ENCODE peak calls at places on chromosome 1, in ten cellular contexts. One of them, this sample, is unnamed.

GRCh38 chr1:65572701-65573421 is 152.4 kb downstream of the LEPR start:
- DNase-seq in testis: no peak
- DNase-seq in epithelial cell of esophagus: no peak
- DNase-seq in lower leg skin: no peak
- DNase-seq in left lung: no peak
- DNase-seq in astrocyte: no peak
- DNase-seq in suprapubic skin: no peak
- DNase-seq in A549: no peak
- DNase-seq in fibroblast of mammary gland: no peak
- DNase-seq in transverse colon: no peak
- DNase-seq in this sample: no peak

GRCh38 chr1:203465943-203466342 is 9.7 kb upstream of the PRELP start:
- DNase-seq in testis: peak
- DNase-seq in epithelial cell of esophagus: no peak
- DNase-seq in left lung: no peak
- DNase-seq in suprapubic skin: no peak
- DNase-seq in astrocyte: no peak
- DNase-seq in A549: no peak
- DNase-seq in transverse colon: no peak
- DNase-seq in lower leg skin: peak
- DNase-seq in fibroblast of mammary gland: no peak
- DNase-seq in this sample: no peak

GRCh38 chr1:216847385-216848036 is 124.3 kb upstream of the ESRRG start:
- DNase-seq in left lung: no peak
- DNase-seq in A549: no peak
- DNase-seq in fibroblast of mammary gland: no peak
- DNase-seq in transverse colon: no peak
- DNase-seq in epithelial cell of esophagus: peak
- DNase-seq in astrocyte: peak
- DNase-seq in testis: no peak
- DNase-seq in suprapubic skin: no peak
- DNase-seq in lower leg skin: no peak
- DNase-seq in this sample: no peak

GRCh38 chr1:6041432-6042062 is 4.1 kb upstream of the KCNAB2 start:
- DNase-seq in fibroblast of mammary gland: peak
- DNase-seq in A549: peak
- DNase-seq in left lung: peak
- DNase-seq in suprapubic skin: no peak
- DNase-seq in astrocyte: no peak
- DNase-seq in testis: peak
- DNase-seq in lower leg skin: no peak
- DNase-seq in epithelial cell of esophagus: peak
- DNase-seq in transverse colon: peak
- DNase-seq in this sample: peak

GRCh38 chr1:222310830-222311229 is 237.1 kb downstream of the HHIPL2 start:
- DNase-seq in A549: no peak
- DNase-seq in left lung: no peak
- DNase-seq in epithelial cell of esophagus: no peak
- DNase-seq in astrocyte: no peak
- DNase-seq in suprapubic skin: no peak
- DNase-seq in lower leg skin: no peak
- DNase-seq in fibroblast of mammary gland: no peak
- DNase-seq in testis: no peak
- DNase-seq in transverse colon: no peak
- DNase-seq in this sample: no peak

GRCh38 chr1:88013485-88013884 is 670.6 kb upstream of the PKN2 start:
- DNase-seq in epithelial cell of esophagus: peak
- DNase-seq in testis: no peak
- DNase-seq in A549: no peak
- DNase-seq in left lung: no peak
- DNase-seq in astrocyte: peak
- DNase-seq in fibroblast of mammary gland: peak
- DNase-seq in suprapubic skin: no peak
- DNase-seq in lower leg skin: no peak
- DNase-seq in transverse colon: no peak
- DNase-seq in this sample: no peak

GRCh38 chr1:168752171-168752570 is 23.2 kb upstream of the DPT start:
- DNase-seq in fibroblast of mammary gland: no peak
- DNase-seq in lower leg skin: no peak
- DNase-seq in astrocyte: peak
- DNase-seq in epithelial cell of esophagus: peak
- DNase-seq in left lung: no peak
- DNase-seq in testis: no peak
- DNase-seq in A549: peak
- DNase-seq in suprapubic skin: no peak
- DNase-seq in transverse colon: peak
- DNase-seq in this sample: peak

GRCh38 chr1:178086294-178087255 is 7.3 kb upstream of the RASAL2 start:
- DNase-seq in fibroblast of mammary gland: peak
- DNase-seq in astrocyte: peak
- DNase-seq in transverse colon: no peak
- DNase-seq in lower leg skin: no peak
- DNase-seq in testis: no peak
- DNase-seq in A549: no peak
- DNase-seq in suprapubic skin: no peak
- DNase-seq in epithelial cell of esophagus: no peak
- DNase-seq in left lung: no peak
- DNase-seq in this sample: peak

GRCh38 chr1:15522551-15522950 is 1.5 kb downstream of the CASP9 start:
- DNase-seq in lower leg skin: no peak
- DNase-seq in A549: no peak
- DNase-seq in suprapubic skin: no peak
- DNase-seq in testis: no peak
- DNase-seq in fibroblast of mammary gland: no peak
- DNase-seq in transverse colon: no peak
- DNase-seq in left lung: no peak
- DNase-seq in epithelial cell of esophagus: no peak
- DNase-seq in astrocyte: no peak
- DNase-seq in this sample: no peak

GRCh38 chr1:231139125-231139649 is 22.7 kb upstream of the TRIM67 start:
- DNase-seq in A549: no peak
- DNase-seq in astrocyte: peak
- DNase-seq in epithelial cell of esophagus: peak
- DNase-seq in left lung: no peak
- DNase-seq in suprapubic skin: no peak
- DNase-seq in transverse colon: no peak
- DNase-seq in testis: no peak
- DNase-seq in fibroblast of mammary gland: peak
- DNase-seq in lower leg skin: no peak
- DNase-seq in this sample: peak

GRCh38 chr1:56771717-56772116 is 47.5 kb downstream of the FYB2 start:
- DNase-seq in epithelial cell of esophagus: no peak
- DNase-seq in astrocyte: no peak
- DNase-seq in transverse colon: no peak
- DNase-seq in A549: no peak
- DNase-seq in testis: no peak
- DNase-seq in suprapubic skin: no peak
- DNase-seq in lower leg skin: no peak
- DNase-seq in fibroblast of mammary gland: no peak
- DNase-seq in left lung: no peak
- DNase-seq in this sample: no peak

DNA sequence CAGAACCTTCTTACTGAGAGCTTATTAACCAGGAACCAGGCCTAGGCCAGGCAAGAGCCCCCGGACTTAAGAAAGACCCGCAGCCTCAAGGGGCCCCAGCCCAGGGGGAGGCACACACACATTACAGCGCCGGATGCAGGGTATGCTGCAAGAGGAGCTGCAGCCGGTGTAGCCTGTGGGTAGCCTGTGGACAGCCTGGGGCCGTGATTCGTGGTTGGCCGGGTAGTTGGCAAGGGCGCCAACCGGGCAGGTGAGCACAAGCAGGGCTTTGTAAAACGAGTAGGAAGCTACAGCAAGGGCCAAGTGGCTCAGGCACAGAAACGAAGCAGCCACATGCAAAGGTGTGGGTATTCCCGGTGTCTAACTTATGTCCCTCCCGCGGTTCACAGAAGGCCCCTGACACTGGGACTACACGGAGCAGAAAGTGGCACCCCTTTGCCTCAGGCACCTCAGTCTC is 40.6 kb downstream of the KIAA1614 start:
- DNase-seq in left lung: no peak
- DNase-seq in lower leg skin: no peak
- DNase-seq in fibroblast of mammary gland: no peak
- DNase-seq in testis: no peak
- DNase-seq in A549: no peak
- DNase-seq in suprapubic skin: peak
- DNase-seq in astrocyte: no peak
- DNase-seq in transverse colon: peak
- DNase-seq in epithelial cell of esophagus: peak
- DNase-seq in this sample: no peak
- H3K4me3 ChIP-seq in left lung: peak
- H3K4me3 ChIP-seq in lower leg skin: peak
- H3K4me3 ChIP-seq in fibroblast of mammary gland: peak
- H3K4me3 ChIP-seq in testis: peak
- H3K4me3 ChIP-seq in A549: peak
- H3K4me3 ChIP-seq in suprapubic skin: peak
- H3K4me3 ChIP-seq in astrocyte: peak
- H3K4me3 ChIP-seq in transverse colon: peak
- H3K4me3 ChIP-seq in epithelial cell of esophagus: peak
- H3K4me3 ChIP-seq in this sample: peak

GRCh38 chr1:951364-951763 is 7.7 kb downstream of the NOC2L start:
- DNase-seq in epithelial cell of esophagus: no peak
- DNase-seq in astrocyte: no peak
- DNase-seq in testis: no peak
- DNase-seq in transverse colon: no peak
- DNase-seq in A549: no peak
- DNase-seq in left lung: no peak
- DNase-seq in suprapubic skin: no peak
- DNase-seq in lower leg skin: no peak
- DNase-seq in fibroblast of mammary gland: peak
- DNase-seq in this sample: no peak
- TF ChIP-seq CTCF in epithelial cell of esophagus: peak
- TF ChIP-seq CTCF in astrocyte: peak
- TF ChIP-seq CTCF in testis: no peak
- TF ChIP-seq CTCF in transverse colon: no peak
- TF ChIP-seq CTCF in A549: peak
- TF ChIP-seq CTCF in left lung: no peak
- TF ChIP-seq CTCF in suprapubic skin: no peak
- TF ChIP-seq CTCF in lower leg skin: no peak
- TF ChIP-seq CTCF in fibroblast of mammary gland: peak
- TF ChIP-seq CTCF in this sample: peak

DNA sequence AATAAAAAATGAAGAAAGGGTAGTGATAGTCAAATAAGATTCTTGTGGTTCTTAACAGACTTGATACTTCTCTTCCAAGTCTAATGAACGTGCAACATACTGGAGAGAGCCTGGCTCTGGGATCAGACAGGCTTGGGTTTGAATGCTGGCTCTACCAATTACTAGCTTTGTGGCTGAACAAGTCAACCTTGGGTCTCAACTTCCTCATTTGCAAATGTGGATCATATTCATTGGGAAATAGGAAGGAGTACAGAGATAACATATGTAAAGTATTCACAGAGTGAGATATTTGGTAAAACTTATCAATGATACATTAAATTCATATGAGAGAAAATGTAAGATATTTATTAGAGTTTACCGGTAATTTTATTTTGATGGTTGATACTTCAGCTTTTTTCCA is 2.0 kb downstream of the EDEM3 start:
- DNase-seq in astrocyte: no peak
- DNase-seq in testis: no peak
- DNase-seq in fibroblast of mammary gland: no peak
- DNase-seq in A549: no peak
- DNase-seq in suprapubic skin: no peak
- DNase-seq in left lung: no peak
- DNase-seq in transverse colon: no peak
- DNase-seq in lower leg skin: no peak
- DNase-seq in epithelial cell of esophagus: no peak
- DNase-seq in this sample: no peak
- H3K4me3 ChIP-seq in astrocyte: no peak
- H3K4me3 ChIP-seq in testis: no peak
- H3K4me3 ChIP-seq in fibroblast of mammary gland: no peak
- H3K4me3 ChIP-seq in A549: no peak
- H3K4me3 ChIP-seq in suprapubic skin: no peak
- H3K4me3 ChIP-seq in left lung: no peak
- H3K4me3 ChIP-seq in transverse colon: no peak
- H3K4me3 ChIP-seq in lower leg skin: no peak
- H3K4me3 ChIP-seq in epithelial cell of esophagus: no peak
- H3K4me3 ChIP-seq in this sample: no peak

GRCh38 chr1:172531412-172531811 is 1.5 kb upstream of the SUCO start:
- DNase-seq in epithelial cell of esophagus: no peak
- DNase-seq in testis: no peak
- DNase-seq in suprapubic skin: no peak
- DNase-seq in A549: no peak
- DNase-seq in astrocyte: no peak
- DNase-seq in left lung: no peak
- DNase-seq in fibroblast of mammary gland: no peak
- DNase-seq in lower leg skin: no peak
- DNase-seq in transverse colon: no peak
- DNase-seq in this sample: no peak

GRCh38 chr1:172533511-172534116 is 664 bp downstream of the SUCO start:
- DNase-seq in transverse colon: no peak
- DNase-seq in astrocyte: peak
- DNase-seq in testis: peak
- DNase-seq in suprapubic skin: peak
- DNase-seq in left lung: no peak
- DNase-seq in fibroblast of mammary gland: peak
- DNase-seq in epithelial cell of esophagus: peak
- DNase-seq in A549: no peak
- DNase-seq in lower leg skin: peak
- DNase-seq in this sample: peak

GRCh38 chr1:172531846-172532699 is 877 bp upstream of the SUCO start:
- DNase-seq in testis: peak
- DNase-seq in suprapubic skin: peak
- DNase-seq in lower leg skin: peak
- DNase-seq in epithelial cell of esophagus: peak
- DNase-seq in A549: peak
- DNase-seq in left lung: peak
- DNase-seq in fibroblast of mammary gland: peak
- DNase-seq in astrocyte: peak
- DNase-seq in transverse colon: peak
- DNase-seq in this sample: peak

GRCh38 chr1:172530000-172530399 is 3.0 kb upstream of the SUCO start:
- DNase-seq in suprapubic skin: no peak
- DNase-seq in epithelial cell of esophagus: no peak
- DNase-seq in astrocyte: no peak
- DNase-seq in left lung: no peak
- DNase-seq in fibroblast of mammary gland: no peak
- DNase-seq in transverse colon: no peak
- DNase-seq in A549: no peak
- DNase-seq in lower leg skin: no peak
- DNase-seq in testis: no peak
- DNase-seq in this sample: no peak

DNA sequence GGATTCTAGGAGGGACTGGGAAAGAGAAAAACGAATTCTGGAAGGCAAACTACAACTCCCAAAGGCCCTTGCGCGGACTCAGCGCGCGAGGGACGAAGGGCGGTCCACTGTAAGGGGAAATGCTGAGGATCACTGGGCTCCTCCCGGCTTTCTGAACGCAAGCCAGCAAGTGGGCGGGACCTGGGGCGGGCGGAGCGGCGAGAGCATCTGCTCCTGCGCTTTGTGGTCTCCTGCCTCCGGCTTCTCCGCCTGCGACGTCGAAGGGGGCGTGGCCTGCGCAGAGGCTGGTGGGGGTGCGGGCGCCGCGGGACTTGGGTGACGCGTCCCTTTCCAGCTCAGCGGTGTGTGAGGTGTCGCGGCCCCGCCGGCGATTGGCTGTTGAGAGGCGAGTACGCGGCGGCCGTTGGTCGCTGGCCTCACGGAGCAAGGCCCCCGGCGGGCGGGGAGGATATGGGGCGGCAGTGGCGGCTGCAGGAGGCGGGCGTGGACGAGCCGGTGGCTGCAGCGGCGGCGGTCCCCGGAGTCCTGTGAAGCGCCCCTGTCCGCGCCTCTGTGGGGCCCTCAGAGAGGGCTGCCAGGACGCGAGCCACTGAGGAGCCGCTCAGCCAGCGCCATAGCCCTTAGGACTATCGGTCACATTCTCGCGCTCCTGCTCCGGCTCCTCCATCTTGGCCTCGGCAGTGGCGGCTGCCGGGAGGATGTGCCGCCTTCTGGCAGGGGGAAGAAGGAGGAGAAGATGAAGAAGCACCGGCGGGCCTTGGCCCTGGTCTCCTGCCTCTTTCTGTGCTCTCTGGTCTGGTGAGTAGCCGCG is at the start of gene SUCO:
- DNase-seq in fibroblast of mammary gland: peak
- DNase-seq in transverse colon: peak
- DNase-seq in testis: peak
- DNase-seq in epithelial cell of esophagus: peak
- DNase-seq in A549: peak
- DNase-seq in suprapubic skin: peak
- DNase-seq in astrocyte: peak
- DNase-seq in lower leg skin: peak
- DNase-seq in left lung: peak
- DNase-seq in this sample: peak
- TF ChIP-seq CTCF in fibroblast of mammary gland: no peak
- TF ChIP-seq CTCF in transverse colon: peak
- TF ChIP-seq CTCF in testis: no peak
- TF ChIP-seq CTCF in epithelial cell of esophagus: peak
- TF ChIP-seq CTCF in A549: no peak
- TF ChIP-seq CTCF in suprapubic skin: no peak
- TF ChIP-seq CTCF in astrocyte: no peak
- TF ChIP-seq CTCF in lower leg skin: no peak
- TF ChIP-seq CTCF in left lung: peak
- TF ChIP-seq CTCF in this sample: peak